ENCODE peak calls at places on chromosome 18, in four cellular contexts. R is K562, T is H1, A is HepG2. O is an unnamed sample.

GRCh38 chr18:51537487-51537886 is 340.0 kb upstream of the MEX3C start:
- DNase-seq in R (no peak), T (no peak), A (no peak), O (peak)

GRCh38 chr18:79402977-79403722 is 7.4 kb downstream of the NFATC1 start:
- DNase-seq in R (no peak), T (no peak), A (no peak), O (no peak)

GRCh38 chr18:50009772-50010171 is 185.2 kb downstream of the MYO5B start:
- DNase-seq in R (peak), T (peak), A (peak), O (peak)

GRCh38 chr18:25334588-25334987 is 17.4 kb downstream of the ZNF521 start:
- DNase-seq in R (no peak), T (no peak), A (no peak), O (no peak)

GRCh38 chr18:59691046-59691395 is 6.2 kb downstream of the CCBE1 start:
- DNase-seq in R (no peak), T (no peak), A (no peak), O (no peak)

GRCh38 chr18:44654555-44654954 is 26.1 kb upstream of the SETBP1 start:
- DNase-seq in R (no peak), T (no peak), A (no peak), O (no peak)

GRCh38 chr18:29191263-29191662 is 1014.3 kb upstream of the CDH2 start:
- DNase-seq in R (no peak), T (no peak), A (peak), O (no peak)

GRCh38 chr18:41642756-41643155 is 312.3 kb upstream of the PIK3C3 start:
- DNase-seq in R (no peak), T (no peak), A (no peak), O (no peak)

GRCh38 chr18:48866028-48866733 is 84.6 kb downstream of the SMAD7 start:
- DNase-seq in R (no peak), T (no peak), A (no peak), O (no peak)

GRCh38 chr18:59357928-59358327 is 1.1 kb downstream of the LMAN1 start:
- DNase-seq in R (peak), T (no peak), A (peak), O (no peak)

GRCh38 chr18:56815926-56816325 is 164.8 kb downstream of the WDR7 start:
- DNase-seq in R (no peak), T (no peak), A (peak), O (no peak)

GRCh38 chr18:78146136-78146535 is 833.5 kb upstream of the SALL3 start:
- DNase-seq in R (no peak), T (no peak), A (no peak), O (no peak)

GRCh38 chr18:14075196-14075595 is 57.0 kb downstream of the ZNF519 start:
- DNase-seq in R (no peak), T (no peak), A (no peak), O (no peak)

GRCh38 chr18:10122116-10122515 is 208.3 kb downstream of the VAPA start:
- DNase-seq in R (no peak), T (no peak), A (no peak), O (no peak)

GRCh38 chr18:5628512-5629255 is 84.9 kb upstream of the EPB41L3 start:
- DNase-seq in R (no peak), T (peak), A (no peak), O (no peak)

GRCh38 chr18:74949611-74950010 is 259.3 kb downstream of the PTGR3 start:
- DNase-seq in R (no peak), T (no peak), A (no peak), O (no peak)

GRCh38 chr18:11791131-11791530 is 60.1 kb upstream of the CHMP1B start:
- DNase-seq in R (no peak), T (no peak), A (no peak), O (no peak)

GRCh38 chr18:35076556-35076955 is 35.3 kb downstream of the MAPRE2 start:
- DNase-seq in R (no peak), T (no peak), A (no peak), O (no peak)

GRCh38 chr18:39990540-39990939 is 1964.5 kb upstream of the PIK3C3 start:
- DNase-seq in R (no peak), T (no peak), A (no peak), O (no peak)

GRCh38 chr18:55478301-55478660 is 109.7 kb downstream of the TCF4 start:
- DNase-seq in R (no peak), T (no peak), A (no peak), O (no peak)

GRCh38 chr18:12515550-12515949 is 107.8 kb downstream of the PRELID3A start:
- DNase-seq in R (no peak), T (no peak), A (no peak), O (no peak)

GRCh38 chr18:55577812-55578539 is 10.0 kb downstream of the TCF4 start:
- DNase-seq in R (peak), T (no peak), A (no peak), O (no peak)

GRCh38 chr18:13811993-13812392 is 12.0 kb upstream of the MC5R start:
- DNase-seq in R (peak), T (no peak), A (peak), O (no peak)

GRCh38 chr18:58135806-58136331 is 91.8 kb downstream of the NEDD4L start:
- DNase-seq in R (peak), T (peak), A (peak), O (peak)

GRCh38 chr18:31217455-31217854 is 54.8 kb upstream of the DSC1 start:
- DNase-seq in R (no peak), T (no peak), A (no peak), O (no peak)

GRCh38 chr18:79182047-79182713 is 113.0 kb downstream of the ATP9B start:
- DNase-seq in R (no peak), T (no peak), A (no peak), O (no peak)

GRCh38 chr18:644395-645004 is 13.0 kb upstream of the TYMS start:
- DNase-seq in R (no peak), T (no peak), A (peak), O (peak)

GRCh38 chr18:49304746-49305145 is 155.7 kb downstream of the DYM start:
- DNase-seq in R (no peak), T (no peak), A (no peak), O (no peak)

GRCh38 chr18:46772396-46772795 is 15.5 kb upstream of the ST8SIA5 start:
- DNase-seq in R (no peak), T (no peak), A (no peak), O (no peak)

GRCh38 chr18:26548144-26549102 is at the start of gene KCTD1:
- DNase-seq in R (no peak), T (peak), A (peak), O (no peak)

GRCh38 chr18:12726774-12727550 is 24.1 kb downstream of the PSMG2 start:
- DNase-seq in R (peak), T (peak), A (peak), O (no peak)

GRCh38 chr18:47100214-47100831 is 50.0 kb downstream of the HDHD2 start:
- DNase-seq in R (peak), T (peak), A (peak), O (no peak)

GRCh38 chr18:31356025-31356424 is 20.6 kb upstream of the DSG4 start:
- DNase-seq in R (no peak), T (no peak), A (no peak), O (peak)

GRCh38 chr18:31736630-31737029 is 24.1 kb downstream of the SLC25A52 start:
- DNase-seq in R (no peak), T (no peak), A (no peak), O (peak)

GRCh38 chr18:34493099-34493544 is 217.0 kb upstream of the DTNA start:
- DNase-seq in R (no peak), T (peak), A (peak), O (no peak)

GRCh38 chr18:77112161-77112801 is 20.3 kb downstream of the MBP start:
- DNase-seq in R (no peak), T (peak), A (no peak), O (no peak)

GRCh38 chr18:181711-182110 is 23.4 kb downstream of the USP14 start:
- DNase-seq in R (no peak), T (no peak), A (no peak), O (no peak)

GRCh38 chr18:75362435-75362834 is 65.1 kb downstream of the SMIM21 start:
- DNase-seq in R (no peak), T (no peak), A (no peak), O (no peak)

GRCh38 chr18:6708880-6709279 is 20.6 kb upstream of the ARHGAP28 start:
- DNase-seq in R (no peak), T (no peak), A (no peak), O (no peak)
- TF ChIP-seq SRF in R (no peak), T (no peak), A (no peak), O (no peak)

GRCh38 chr18:2547477-2548087 is 23.7 kb downstream of the METTL4 start:
- DNase-seq in R (peak), T (no peak), A (peak), O (peak)
- TF ChIP-seq HDAC6 in R (no peak), T (no peak), A (no peak), O (no peak)

GRCh38 chr18:22293417-22293816 is 124.0 kb downstream of the GATA6 start:
- DNase-seq in R (no peak), T (no peak), A (no peak), O (no peak)
- TF ChIP-seq SRF in R (no peak), T (no peak), A (no peak), O (no peak)

DNA sequence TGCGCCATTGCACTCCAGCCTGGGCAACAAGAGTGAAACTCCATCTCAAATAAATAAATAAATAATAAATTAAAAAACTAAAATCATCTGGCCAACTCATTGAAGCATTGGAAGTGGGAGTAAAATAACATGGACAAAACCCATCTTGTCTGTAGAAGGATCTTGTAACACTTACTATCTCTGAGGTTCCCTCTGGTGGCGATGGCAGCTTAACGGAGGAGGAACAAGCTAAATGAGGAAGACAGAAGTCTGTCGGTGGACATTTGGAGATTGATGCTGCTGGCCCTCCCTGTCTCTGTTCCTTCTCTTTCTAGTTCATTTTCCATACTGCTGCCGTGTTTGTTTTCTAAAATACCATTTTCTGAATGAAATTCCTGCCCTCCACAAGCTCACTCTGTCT is 43.4 kb downstream of the ZCCHC2 start:
- DNase-seq in R (peak), T (no peak), A (peak), O (no peak)
- TF ChIP-seq HDAC6 in R (no peak), T (no peak), A (no peak), O (no peak)

O was measured in GM12878.